ENCODE peak calls at places on chromosomes 2 and 18, in six cellular contexts. X is K562, C is SK-N-SH, V is GM23338, B is HepG2, U is HCT116. Y is an unnamed sample. For H3K27me3, the result is how much of the 10 kb centered on the place peaks cover.

GRCh38 chr2:156719036-156719435 is 282.9 kb downstream of the GPD2 start:
- DNase-seq in U (no peak), C (no peak), X (peak), B (no peak), V (no peak), Y (no peak)

GRCh38 chr2:172358784-172359556 is 68.4 kb upstream of the ITGA6 start:
- DNase-seq in V (no peak), C (no peak), B (no peak), X (no peak), U (no peak), Y (no peak)

GRCh38 chr2:177693658-177694334 is 301.2 kb downstream of the AGPS start:
- DNase-seq in C (no peak), U (no peak), V (no peak), B (no peak), X (peak), Y (no peak)

GRCh38 chr2:60548844-60549243 is 4.6 kb downstream of the BCL11A start:
- DNase-seq in B (no peak), U (no peak), C (no peak), V (peak), X (no peak), Y (no peak)

GRCh38 chr18:46474487-46475366 is 182.3 kb downstream of the LOXHD1 start:
- DNase-seq in X (no peak), C (peak), U (no peak), V (no peak), B (no peak), Y (no peak)

GRCh38 chr2:187541086-187542085 is 12.8 kb downstream of the TFPI start:
- DNase-seq in V (no peak), X (no peak), U (peak), C (no peak), B (peak), Y (no peak)

GRCh38 chr2:449246-450067 is 161.6 kb upstream of the ALKAL2 start:
- DNase-seq in U (no peak), X (no peak), B (no peak), V (peak), C (no peak), Y (no peak)

GRCh38 chr2:28713582-28714292 is 37.9 kb upstream of the PPP1CB start:
- DNase-seq in C (no peak), X (no peak), B (no peak), U (no peak), V (no peak), Y (no peak)

GRCh38 chr2:27765621-27766286 is 5.8 kb upstream of the MRPL33 start:
- DNase-seq in V (no peak), X (peak), B (no peak), U (peak), C (no peak), Y (no peak)

GRCh38 chr2:106555053-106555452 is 67.9 kb downstream of the CD8B2 start:
- DNase-seq in U (no peak), B (no peak), C (no peak), V (no peak), X (no peak), Y (no peak)

GRCh38 chr18:47754311-47755101 is 176.0 kb downstream of the SMAD2 start:
- DNase-seq in U (peak), B (peak), C (peak), X (peak), V (peak), Y (no peak)

GRCh38 chr2:202069189-202070050 is 3.6 kb upstream of the KIAA2012 start:
- DNase-seq in V (no peak), X (peak), C (no peak), U (no peak), B (no peak), Y (no peak)

GRCh38 chr2:47070920-47071824 is 83.9 kb downstream of the STPG4 start:
- DNase-seq in B (peak), C (no peak), V (no peak), U (no peak), X (no peak), Y (no peak)

GRCh38 chr2:13605266-13605665 is 888.5 kb downstream of the TRIB2 start:
- DNase-seq in V (no peak), U (no peak), B (no peak), C (no peak), X (no peak), Y (no peak)

GRCh38 chr2:224934542-224935188 is 107.6 kb downstream of the DOCK10 start:
- DNase-seq in C (no peak), U (no peak), B (no peak), V (peak), X (no peak), Y (no peak)

GRCh38 chr2:223500690-223501089 is 101.5 kb downstream of the SCG2 start:
- DNase-seq in U (no peak), B (no peak), V (no peak), X (no peak), C (no peak), Y (no peak)

GRCh38 chr2:240822280-240822847 is 2.3 kb upstream of the KIF1A start:
- DNase-seq in B (no peak), X (no peak), C (no peak), V (no peak), U (no peak), Y (no peak)

GRCh38 chr18:49464718-49465598 is 4.5 kb upstream of the DYM start:
- DNase-seq in U (no peak), B (no peak), V (peak), X (no peak), C (no peak), Y (no peak)

GRCh38 chr2:134014196-134014960 is 239.5 kb upstream of the MGAT5 start:
- DNase-seq in C (no peak), X (no peak), V (no peak), U (no peak), B (no peak), Y (no peak)

GRCh38 chr2:40666438-40666837 is 214.5 kb upstream of the SLC8A1 start:
- DNase-seq in V (no peak), C (no peak), B (no peak), U (no peak), X (no peak), Y (no peak)

GRCh38 chr2:113164930-113165585 is 8.7 kb upstream of the PSD4 start:
- DNase-seq in C (no peak), X (no peak), U (no peak), B (peak), V (peak), Y (no peak)

GRCh38 chr2:189521686-189522434 is 58.7 kb downstream of the SLC40A1 start:
- DNase-seq in X (peak), B (peak), V (no peak), C (no peak), U (no peak), Y (no peak)

GRCh38 chr2:35526741-35527140 is 828.8 kb upstream of the CRIM1 start:
- DNase-seq in B (no peak), V (no peak), U (no peak), X (no peak), C (no peak), Y (no peak)

GRCh38 chr2:233053928-233054774 is 6.0 kb upstream of the INPP5D start:
- DNase-seq in X (peak), C (peak), B (peak), U (peak), V (peak), Y (no peak)

GRCh38 chr2:83730258-83730657 is 728.8 kb downstream of the SUCLG1 start:
- DNase-seq in X (no peak), B (no peak), C (no peak), U (no peak), V (no peak), Y (no peak)

GRCh38 chr2:67214585-67215184 is 182.4 kb upstream of the ETAA1 start:
- DNase-seq in U (no peak), X (no peak), B (no peak), V (no peak), C (peak), Y (no peak)

GRCh38 chr2:119241205-119241532 is 17.5 kb downstream of the STEAP3 start:
- DNase-seq in U (no peak), X (no peak), V (no peak), B (no peak), C (no peak), Y (no peak)

GRCh38 chr2:134574610-134575332 is 144.0 kb downstream of the TMEM163 start:
- DNase-seq in U (no peak), X (no peak), V (no peak), B (no peak), C (peak), Y (no peak)

GRCh38 chr2:128286011-128286721 is 32.5 kb downstream of the HS6ST1 start:
- DNase-seq in V (no peak), B (no peak), U (no peak), C (no peak), X (no peak), Y (no peak)

GRCh38 chr2:38515155-38516074 is 87.3 kb downstream of the HNRNPLL start:
- DNase-seq in U (no peak), C (no peak), V (no peak), X (peak), B (no peak), Y (no peak)

GRCh38 chr2:73386894-73387636 is 1.4 kb downstream of the ALMS1 start:
- DNase-seq in B (no peak), C (no peak), U (no peak), X (no peak), V (no peak), Y (no peak)

GRCh38 chr2:28821295-28821958 is 10.8 kb downstream of the SPDYA start:
- DNase-seq in V (peak), B (peak), U (peak), X (peak), C (peak), Y (peak)

GRCh38 chr2:213274143-213274542 is 10.1 kb upstream of the SPAG16 start:
- DNase-seq in X (no peak), V (no peak), C (no peak), U (no peak), B (no peak), Y (no peak)

GRCh38 chr2:190578158-190579057 is 43.9 kb upstream of the NEMP2 start:
- DNase-seq in V (no peak), B (peak), U (peak), C (no peak), X (peak), Y (no peak)

GRCh38 chr2:241963223-241963622 is 93.7 kb downstream of the RTP5 start:
- DNase-seq in X (no peak), V (no peak), C (no peak), B (no peak), U (no peak), Y (no peak)

GRCh38 chr2:1744151-1744445 is 217 bp downstream of the PXDN start:
- DNase-seq in B (no peak), V (peak), U (no peak), C (no peak), X (no peak), Y (no peak)

DNA sequence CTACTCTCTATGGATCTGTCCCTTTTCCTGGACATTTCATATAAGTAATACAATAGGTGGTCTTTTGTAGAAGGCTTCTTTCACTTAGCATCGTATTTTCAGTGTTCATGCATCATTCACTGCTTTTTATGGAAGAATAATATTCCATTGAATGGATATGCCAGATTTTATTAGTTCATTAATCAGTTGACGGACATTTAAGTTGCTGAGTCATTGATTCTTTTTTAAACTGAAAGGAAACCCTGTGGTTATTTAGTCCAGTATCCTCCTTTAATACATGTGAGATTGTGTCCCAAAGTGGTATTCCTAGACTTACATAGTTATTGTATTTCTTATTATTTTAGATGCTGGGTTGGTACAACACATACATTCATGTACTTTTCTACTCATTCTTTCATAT is 162.1 kb upstream of the UNC80 start:
- DNase-seq in C (no peak), B (no peak), V (no peak), X (no peak), U (no peak), Y (no peak)
- H3K27me3 ChIP-seq in C (under half), B (under half), V (under half), X (under half), U (under half), Y (under half)

GRCh38 chr2:5444854-5445253 is 247.3 kb upstream of the SOX11 start:
- DNase-seq in C (no peak), X (no peak), U (no peak), V (no peak), B (no peak), Y (no peak)

GRCh38 chr2:5444168-5444567 is 248.0 kb upstream of the SOX11 start:
- DNase-seq in C (no peak), V (no peak), U (no peak), B (no peak), X (no peak), Y (no peak)

GRCh38 chr2:5437375-5437774 is 254.8 kb upstream of the SOX11 start:
- DNase-seq in B (no peak), V (no peak), X (no peak), U (no peak), C (no peak), Y (no peak)

GRCh38 chr2:5440147-5440546 is 252.0 kb upstream of the SOX11 start:
- DNase-seq in B (no peak), U (no peak), C (no peak), V (no peak), X (no peak), Y (no peak)

DNA sequence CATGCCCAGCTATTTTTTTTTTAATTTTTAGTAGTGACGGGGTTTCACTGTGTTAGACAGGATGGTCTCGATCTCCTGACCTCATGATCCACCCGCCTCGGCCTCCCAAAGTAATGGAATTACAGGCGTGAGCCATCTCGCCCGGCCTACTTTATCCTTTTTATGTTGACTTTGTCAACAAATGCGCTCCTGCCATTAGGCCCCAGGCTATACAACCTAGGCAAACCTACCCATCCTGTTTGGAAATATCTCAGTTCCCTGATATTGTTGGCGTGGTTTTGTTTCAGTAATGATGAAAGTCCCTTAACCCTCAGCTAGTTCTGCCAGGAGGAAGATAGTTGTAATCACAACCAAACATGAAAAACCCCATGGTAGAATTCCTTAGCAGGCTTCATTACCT is 249.4 kb upstream of the SOX11 start:
- DNase-seq in V (no peak), X (no peak), B (no peak), C (no peak), U (no peak), Y (no peak)
- TF ChIP-seq REST in V (no peak), X (no peak), B (no peak), C (no peak), U (no peak), Y (no peak)

GRCh38 chr2:63059434-63060078 is 8.9 kb downstream of the OTX1 start:
- DNase-seq in C (peak), V (peak), X (no peak), B (no peak), U (no peak), Y (no peak)

GRCh38 chr2:63057249-63058148 is 6.9 kb downstream of the OTX1 start:
- DNase-seq in V (peak), X (no peak), U (no peak), B (no peak), C (peak), Y (no peak)

GRCh38 chr2:63056309-63057065 is 5.9 kb downstream of the OTX1 start:
- DNase-seq in U (no peak), V (peak), B (no peak), C (peak), X (no peak), Y (no peak)

GRCh38 chr2:63058742-63059433 is 8.3 kb downstream of the OTX1 start:
- DNase-seq in B (no peak), V (peak), X (no peak), U (no peak), C (peak), Y (no peak)

DNA sequence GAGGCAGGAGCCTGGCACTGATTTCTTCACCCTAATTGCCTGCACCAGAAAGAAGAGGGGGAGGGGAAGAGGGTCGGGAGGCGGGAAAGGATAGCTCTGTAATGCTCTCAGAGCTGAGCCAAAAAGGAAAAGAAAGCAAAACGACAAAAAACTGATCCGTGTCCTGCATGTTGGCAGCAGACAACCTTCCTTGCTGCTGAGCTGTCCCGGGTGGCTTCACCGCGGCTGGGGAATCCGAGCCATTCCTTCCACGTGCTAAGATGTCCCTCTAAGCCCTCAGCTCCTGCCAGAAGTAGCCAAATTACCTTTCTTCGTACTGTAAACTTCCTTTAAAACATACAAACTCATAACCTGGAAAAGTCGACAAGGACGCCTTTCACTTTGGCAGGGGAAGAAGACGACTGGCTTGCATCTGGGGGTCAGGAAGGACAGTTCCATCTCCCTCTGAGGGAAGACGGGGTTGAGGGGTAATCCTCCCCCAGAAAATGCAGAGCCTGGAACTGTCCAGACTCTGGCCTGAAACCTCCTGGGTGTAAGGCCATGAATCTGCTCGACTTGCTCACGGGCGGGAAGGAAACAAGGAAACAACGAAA is 7.6 kb downstream of the OTX1 start:
- DNase-seq in X (no peak), B (no peak), V (peak), C (peak), U (no peak), Y (no peak)
- H3K27me3 ChIP-seq in X (under half), B (under half), V (half or more), C (under half), U (under half), Y (under half)

GRCh38 chr18:74082476-74083070 is 65.1 kb downstream of the FBXO15 start:
- DNase-seq in B (peak), V (peak), U (peak), C (peak), X (peak), Y (peak)

GRCh38 chr18:74084184-74084583 is 63.5 kb downstream of the FBXO15 start:
- DNase-seq in V (no peak), B (no peak), C (no peak), U (no peak), X (no peak), Y (no peak)

GRCh38 chr18:74078257-74078656 is 69.4 kb downstream of the FBXO15 start:
- DNase-seq in V (no peak), C (no peak), U (no peak), B (no peak), X (no peak), Y (no peak)

GRCh38 chr18:74081966-74082365 is 65.7 kb downstream of the FBXO15 start:
- DNase-seq in X (no peak), V (no peak), C (no peak), U (no peak), B (no peak), Y (no peak)

GRCh38 chr18:74083071-74083954 is 64.3 kb downstream of the FBXO15 start:
- DNase-seq in X (no peak), B (no peak), U (no peak), V (no peak), C (no peak), Y (no peak)
- TF ChIP-seq REST in X (no peak), B (no peak), U (no peak), V (no peak), C (no peak), Y (no peak)

GRCh38 chr2:227164745-227165350 is 424 bp downstream of the COL4A3 start:
- DNase-seq in C (peak), U (no peak), X (no peak), B (no peak), V (peak), Y (no peak)
- H3K27me3 ChIP-seq in C (under half), U (under half), X (under half), B (under half), V (under half), Y (under half)